ENCODE peak calls at places on chromosomes 5 and 9, in nine cellular contexts. F is HS-27A, G is KBM-7, H is HT1080, S is RPMI7951, O is RPMI8226, R is A172, K is H9, Z is NCI-H748 treated with DMSO at 0.1 percent for 48 hours. P is an unnamed sample.

GRCh38 chr9:21672140-21672539 is 130.3 kb upstream of the MTAP start:
- DNase-seq in R (no peak), Z (no peak), F (no peak), G (no peak), S (no peak), O (no peak), K (no peak), H (no peak), P (no peak)

GRCh38 chr5:83724915-83725314 is 4.3 kb upstream of the HAPLN1 start:
- DNase-seq in O (no peak), Z (no peak), H (no peak), F (no peak), R (no peak), G (no peak), S (peak; percentile 64), K (no peak), P (no peak)

GRCh38 chr5:139828207-139828895 is 32.7 kb downstream of the PSD2 start:
- DNase-seq in R (no peak), K (no peak), H (no peak), S (no peak), O (no peak), F (no peak), Z (no peak), G (no peak), P (no peak)

GRCh38 chr9:97983524-97984187 is 515 bp downstream of the ANP32B start:
- DNase-seq in F (no peak), Z (no peak), O (peak; percentile 43), G (no peak), K (peak; percentile 37), R (peak; percentile 24), H (peak; percentile 17), S (peak; percentile 51), P (peak; percentile 69)

GRCh38 chr5:96522635-96523355 is 89.7 kb upstream of the PCSK1 start:
- DNase-seq in F (no peak), S (no peak), O (no peak), K (no peak), H (no peak), R (no peak), Z (no peak), G (no peak), P (no peak)

GRCh38 chr5:161895510-161895909 is 47.6 kb downstream of the GABRA1 start:
- DNase-seq in F (no peak), H (no peak), K (no peak), G (no peak), R (no peak), Z (no peak), S (no peak), O (no peak), P (no peak)

GRCh38 chr5:41527201-41527779 is 16.9 kb upstream of the PLCXD3 start:
- DNase-seq in F (peak; percentile 99), R (peak; percentile 100), G (peak; percentile 8), S (peak; percentile 99), O (no peak), H (peak; percentile 99), Z (no peak), K (no peak), P (peak; percentile 35)

GRCh38 chr9:129602598-129603415 is 18.1 kb downstream of the C9orf50 start:
- DNase-seq in G (peak; percentile 48), S (no peak), Z (no peak), O (no peak), F (no peak), K (no peak), H (no peak), R (no peak), P (peak; percentile 61)